ENCODE peak calls at places on chromosomes 7 and 10, in five cellular contexts. One of them, this sample, is unnamed.

GRCh38 chr7:49781996-49782395 is 8.6 kb downstream of the VWC2 start:
- DNase-seq in HFF-Myc: no peak
- DNase-seq in mesothelial cell of epicardium: no peak
- DNase-seq in neural progenitor cell: no peak
- DNase-seq in brain microvascular endothelial cell: no peak
- DNase-seq in this sample: no peak

GRCh38 chr7:30029696-30030095 is 1.5 kb downstream of the PLEKHA8 start:
- DNase-seq in neural progenitor cell: peak; percentile 23
- DNase-seq in brain microvascular endothelial cell: no peak
- DNase-seq in HFF-Myc: no peak
- DNase-seq in mesothelial cell of epicardium: no peak
- DNase-seq in this sample: no peak

GRCh38 chr10:109765838-109766237 is 157.5 kb downstream of the XPNPEP1 start:
- DNase-seq in brain microvascular endothelial cell: no peak
- DNase-seq in HFF-Myc: no peak
- DNase-seq in mesothelial cell of epicardium: no peak
- DNase-seq in neural progenitor cell: no peak
- DNase-seq in this sample: no peak

GRCh38 chr7:22821702-22822485 is 755 bp downstream of the TOMM7 start:
- DNase-seq in mesothelial cell of epicardium: no peak
- DNase-seq in neural progenitor cell: peak; percentile 29
- DNase-seq in HFF-Myc: no peak
- DNase-seq in brain microvascular endothelial cell: no peak
- DNase-seq in this sample: no peak

GRCh38 chr7:143177374-143178119 is 5.7 kb upstream of the TAS2R39 start:
- DNase-seq in brain microvascular endothelial cell: no peak
- DNase-seq in HFF-Myc: no peak
- DNase-seq in mesothelial cell of epicardium: no peak
- DNase-seq in neural progenitor cell: no peak
- DNase-seq in this sample: no peak

GRCh38 chr10:83677795-83678194 is 461.5 kb upstream of the GHITM start:
- DNase-seq in brain microvascular endothelial cell: no peak
- DNase-seq in neural progenitor cell: no peak
- DNase-seq in mesothelial cell of epicardium: no peak
- DNase-seq in HFF-Myc: no peak
- DNase-seq in this sample: no peak

GRCh38 chr7:151679073-151679708 is 159.5 kb upstream of the RHEB start:
- DNase-seq in neural progenitor cell: no peak
- DNase-seq in brain microvascular endothelial cell: no peak
- DNase-seq in mesothelial cell of epicardium: no peak
- DNase-seq in HFF-Myc: no peak
- DNase-seq in this sample: no peak

GRCh38 chr7:128026551-128026950 is 4.7 kb downstream of the LRRC4 start:
- DNase-seq in mesothelial cell of epicardium: no peak
- DNase-seq in brain microvascular endothelial cell: no peak
- DNase-seq in HFF-Myc: no peak
- DNase-seq in neural progenitor cell: no peak
- DNase-seq in this sample: no peak

GRCh38 chr7:66667023-66667728 is 38.5 kb downstream of the KCTD7 start:
- DNase-seq in neural progenitor cell: no peak
- DNase-seq in HFF-Myc: no peak
- DNase-seq in brain microvascular endothelial cell: no peak
- DNase-seq in mesothelial cell of epicardium: no peak
- DNase-seq in this sample: no peak

GRCh38 chr7:134174797-134175261 is 47.7 kb downstream of the LRGUK start:
- DNase-seq in HFF-Myc: peak; percentile 69
- DNase-seq in mesothelial cell of epicardium: no peak
- DNase-seq in brain microvascular endothelial cell: peak; percentile 87
- DNase-seq in neural progenitor cell: no peak
- DNase-seq in this sample: no peak

GRCh38 chr10:3828404-3829192 is 43.6 kb upstream of the KLF6 start:
- DNase-seq in HFF-Myc: no peak
- DNase-seq in mesothelial cell of epicardium: no peak
- DNase-seq in neural progenitor cell: no peak
- DNase-seq in brain microvascular endothelial cell: peak; percentile 73
- DNase-seq in this sample: no peak

GRCh38 chr7:105439174-105439893 is 50.6 kb upstream of the SRPK2 start:
- DNase-seq in HFF-Myc: no peak
- DNase-seq in mesothelial cell of epicardium: no peak
- DNase-seq in brain microvascular endothelial cell: peak; percentile 28
- DNase-seq in neural progenitor cell: no peak
- DNase-seq in this sample: no peak

GRCh38 chr7:12550956-12551355 is 19.6 kb upstream of the SCIN start:
- DNase-seq in neural progenitor cell: no peak
- DNase-seq in HFF-Myc: no peak
- DNase-seq in brain microvascular endothelial cell: peak; percentile 54
- DNase-seq in mesothelial cell of epicardium: no peak
- DNase-seq in this sample: no peak

GRCh38 chr10:110629680-110630191 is 14.4 kb upstream of the RBM20 start:
- DNase-seq in mesothelial cell of epicardium: no peak
- DNase-seq in HFF-Myc: no peak
- DNase-seq in neural progenitor cell: no peak
- DNase-seq in brain microvascular endothelial cell: peak; percentile 88
- DNase-seq in this sample: no peak